ENCODE peak calls at places on chromosomes 13 and 19, in five cellular contexts. V is HAP-1; I is activated CD4-positive, alpha-beta T cell treated with anti-CD3 and anti-CD28 coated beads, Interleukin-2, amount 50 U/mL, for 24 hours; G is heart right ventricle; Y is pancreas. O is an unnamed sample.
A peak's percentile ranks its signal among the peaks of the same experiment; 100 is the strongest.

GRCh38 chr19:4414800-4415251 is 12.4 kb downstream of the CHAF1A start:
- DNase-seq in Y (no peak), I (no peak), G (no peak), V (no peak), O (no peak)

GRCh38 chr13:40483601-40484000 is 182.8 kb downstream of the FOXO1 start:
- DNase-seq in V (no peak), G (peak; percentile 56), I (no peak), Y (peak; percentile 24), O (no peak)

GRCh38 chr13:51759240-51759639 is 44.7 kb downstream of the DHRS12 start:
- DNase-seq in Y (no peak), I (no peak), V (no peak), G (no peak), O (no peak)

GRCh38 chr13:75223981-75224742 is 257.8 kb downstream of the TBC1D4 start:
- DNase-seq in I (no peak), G (no peak), V (no peak), Y (no peak), O (no peak)

GRCh38 chr19:57830071-57830602 is at the start of gene ZNF587B:
- DNase-seq in Y (no peak), V (peak; percentile 62), G (peak; percentile 78), I (no peak), O (no peak)

GRCh38 chr19:38917921-38918491 is 6.0 kb upstream of the CCER2 start:
- DNase-seq in G (no peak), Y (no peak), V (peak; percentile 42), I (no peak), O (no peak)

GRCh38 chr13:112746044-112746443 is 56.2 kb downstream of the ATP11A start:
- DNase-seq in G (no peak), Y (no peak), V (no peak), I (no peak), O (no peak)

GRCh38 chr19:912181-913079 is 589 bp downstream of the R3HDM4 start:
- DNase-seq in V (no peak), Y (no peak), I (no peak), G (no peak), O (no peak)